ENCODE peak calls at places on chromosomes 12 and 14, in six cellular contexts. F is cardiac muscle cell; V is HCEC 1CT; K is activated naive CD4-positive, alpha-beta T cell; X is activated CD4-positive, alpha-beta T cell treated with anti-CD3 and anti-CD28 coated beads, Interleukin-2, amount 50 U/mL, for 24 hours; D is heart right ventricle. E is an unnamed sample.
A peak's percentile ranks its signal among the peaks of the same experiment; 100 is the strongest.

GRCh38 chr12:111443086-111443485 is 37.4 kb downstream of the SH2B3 start:
- DNase-seq in D (no peak), V (no peak), K (no peak), X (no peak), F (no peak), E (no peak)

GRCh38 chr12:121590476-121591143 is 9.8 kb upstream of the KDM2B start:
- DNase-seq in X (peak; percentile 32), D (peak; percentile 21), V (peak; percentile 77), F (peak; percentile 12), K (no peak), E (no peak)

GRCh38 chr14:93538411-93538810 is 107.7 kb downstream of the UNC79 start:
- DNase-seq in V (no peak), X (no peak), D (no peak), K (no peak), F (peak; percentile 5), E (peak; percentile 35)

GRCh38 chr12:94047781-94048567 is 100.4 kb upstream of the PLXNC1 start:
- DNase-seq in F (peak; percentile 40), X (no peak), V (no peak), D (peak; percentile 11), K (no peak), E (no peak)

GRCh38 chr12:64595863-64596793 is 14.2 kb upstream of the RASSF3 start:
- DNase-seq in F (no peak), K (no peak), V (no peak), X (no peak), D (no peak), E (no peak)

GRCh38 chr12:116656371-116656770 is 81.5 kb downstream of the SPRING1 start:
- DNase-seq in X (no peak), K (no peak), D (no peak), F (no peak), V (no peak), E (no peak)

GRCh38 chr12:6368906-6369525 is 6.3 kb downstream of the SCNN1A start:
- DNase-seq in V (no peak), K (no peak), D (no peak), F (no peak), X (no peak), E (no peak)

GRCh38 chr12:64091186-64091585 is 130.9 kb downstream of the KICS2 start:
- DNase-seq in K (no peak), X (no peak), D (no peak), F (no peak), V (no peak), E (peak; percentile 31)

GRCh38 chr14:74542056-74542685 is 48.6 kb downstream of the ISCA2 start:
- DNase-seq in K (no peak), X (no peak), V (no peak), D (no peak), F (no peak), E (no peak)

E was measured in BE2C.